ENCODE peak calls at places on chromosome 4, in nine cellular contexts. G is WERI-Rb-1, V is hepatocyte, L is AG09309, T is A673, Z is choroid plexus epithelial cell, P is foreskin fibroblast, S is astrocyte of the cerebellum, N is sigmoid colon. B is an unnamed sample.

GRCh38 chr4:3352918-3353594 is 60.2 kb downstream of the RGS12 start:
- DNase-seq in S (no peak), T (no peak), Z (no peak), L (no peak), N (peak; percentile 18), P (no peak), G (no peak), V (no peak), B (no peak)

GRCh38 chr4:113383111-113383785 is 333.8 kb downstream of the ANK2 start:
- DNase-seq in T (peak; percentile 97), S (peak; percentile 76), N (no peak), G (no peak), P (peak; percentile 84), Z (peak; percentile 63), L (peak; percentile 54), V (no peak), B (no peak)

GRCh38 chr4:114200026-114200425 is 220.6 kb upstream of the ARSJ start:
- DNase-seq in Z (no peak), T (no peak), L (no peak), S (no peak), N (no peak), P (no peak), G (no peak), V (no peak), B (no peak)

GRCh38 chr4:82833696-82834313 is 35.2 kb upstream of the SCD5 start:
- DNase-seq in L (peak; percentile 31), G (no peak), S (peak; percentile 76), T (no peak), P (peak; percentile 85), V (peak; percentile 78), N (no peak), Z (peak; percentile 94), B (peak; percentile 63)

GRCh38 chr4:141815646-141816045 is 179.3 kb downstream of the IL15 start:
- DNase-seq in V (no peak), S (no peak), Z (no peak), L (no peak), T (no peak), G (peak; percentile 40), N (no peak), P (no peak), B (no peak)

GRCh38 chr4:8592366-8593267 is at the start of gene CPZ:
- DNase-seq in V (peak; percentile 74), Z (peak; percentile 55), T (no peak), L (no peak), N (no peak), G (peak; percentile 30), S (no peak), P (peak; percentile 60), B (no peak)

GRCh38 chr4:37463033-37463432 is 218.5 kb downstream of the NWD2 start:
- DNase-seq in G (no peak), P (no peak), L (no peak), S (no peak), N (no peak), T (no peak), Z (no peak), V (no peak), B (no peak)

GRCh38 chr4:173883821-173884220 is 353.8 kb upstream of the HAND2 start:
- DNase-seq in T (peak; percentile 47), P (peak; percentile 17), V (peak; percentile 8), L (no peak), Z (no peak), G (no peak), N (no peak), S (no peak), B (no peak)

GRCh38 chr4:72312032-72312650 is 256.9 kb downstream of the ADAMTS3 start:
- DNase-seq in S (peak; percentile 97), T (peak; percentile 45), Z (peak; percentile 98), G (no peak), L (peak; percentile 91), P (peak; percentile 95), V (peak; percentile 55), N (peak; percentile 89), B (peak; percentile 93)

GRCh38 chr4:187208641-187209040 is 485.0 kb upstream of the FAT1 start:
- DNase-seq in T (no peak), Z (no peak), G (no peak), S (no peak), L (no peak), P (no peak), N (no peak), V (peak; percentile 23), B (no peak)

GRCh38 chr4:27217261-27217769 is 356.7 kb downstream of the STIM2 start:
- DNase-seq in L (peak; percentile 51), S (no peak), V (no peak), T (peak; percentile 50), Z (no peak), P (peak; percentile 90), G (no peak), N (no peak), B (peak; percentile 26)

GRCh38 chr4:71269241-71269640 is 69.6 kb upstream of the SLC4A4 start:
- DNase-seq in Z (no peak), T (no peak), L (no peak), V (no peak), N (no peak), P (no peak), G (no peak), S (no peak), B (no peak)

GRCh38 chr4:71272976-71273375 is 65.8 kb upstream of the SLC4A4 start:
- DNase-seq in N (no peak), L (no peak), G (no peak), V (no peak), T (no peak), Z (no peak), S (no peak), P (no peak), B (no peak)

GRCh38 chr4:71268156-71268555 is 70.7 kb upstream of the SLC4A4 start:
- DNase-seq in N (no peak), L (no peak), G (no peak), S (no peak), P (no peak), T (no peak), Z (no peak), V (no peak), B (no peak)

GRCh38 chr4:71267244-71267643 is 71.6 kb upstream of the SLC4A4 start:
- DNase-seq in L (no peak), V (no peak), Z (no peak), N (no peak), G (no peak), S (no peak), P (no peak), T (no peak), B (no peak)

DNA sequence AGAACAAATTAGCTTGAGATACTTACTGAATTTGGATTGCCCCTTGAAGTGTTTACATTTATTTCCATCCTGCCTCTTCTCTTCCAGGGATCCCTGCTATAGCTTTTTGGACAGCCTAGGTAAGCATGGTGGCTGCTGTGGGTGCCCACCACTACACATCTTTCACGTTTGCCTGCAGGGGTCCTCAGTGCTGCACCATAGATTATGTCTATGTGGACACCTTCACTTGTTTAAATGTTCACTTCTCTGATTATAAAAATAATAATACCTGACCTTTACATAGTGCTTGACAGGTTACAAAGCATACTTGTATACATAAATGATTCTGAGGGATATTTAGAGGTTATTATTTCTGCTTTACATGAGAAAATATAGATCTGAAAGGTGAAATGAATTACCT is 67.9 kb upstream of the SLC4A4 start:
- DNase-seq in V (peak; percentile 46), P (peak; percentile 16), L (no peak), S (no peak), N (no peak), T (peak; percentile 46), Z (peak; percentile 33), G (peak; percentile 48), B (no peak)
- TF ChIP-seq CTCF in V (peak; percentile 51), P (peak; percentile 38), L (peak; percentile 37), S (peak; percentile 47), N (no peak), T (peak; percentile 52), Z (peak; percentile 42), G (peak; percentile 52), B (peak; percentile 63)

GRCh38 chr4:76305033-76305687 is 1.4 kb upstream of the STBD1 start:
- DNase-seq in P (no peak), S (no peak), V (no peak), T (no peak), G (no peak), Z (no peak), N (no peak), L (no peak), B (no peak)
- H3K4me3 ChIP-seq in P (peak overlapping the region; percentile 78), S (peak overlapping the region; percentile 72), V (peak overlapping the region; percentile 77), T (no peak overlapping the region), G (peak overlapping the region; percentile 93), Z (no peak overlapping the region), N (no peak overlapping the region), L (peak overlapping the region; percentile 81), B (peak overlapping the region; percentile 85)

GRCh38 chr4:109978704-109979103 is 66.0 kb downstream of the EGF start:
- DNase-seq in Z (no peak), V (no peak), N (no peak), L (no peak), T (peak; percentile 32), S (peak; percentile 4), P (no peak), G (no peak), B (no peak)
- TF ChIP-seq CTCF in Z (peak; percentile 21), V (no peak), N (no peak), L (no peak), T (peak; percentile 25), S (peak; percentile 16), P (no peak), G (peak; percentile 43), B (peak; percentile 25)

GRCh38 chr4:139279723-139280620 is at the start of gene MGARP:
- DNase-seq in S (no peak), T (peak; percentile 55), V (peak; percentile 28), Z (peak; percentile 28), L (no peak), P (peak; percentile 68), N (no peak), G (no peak), B (no peak)
- H3K4me3 ChIP-seq in S (peak within 1 kb of the TSS; percentile 48), T (peak within 1 kb of the TSS; percentile 57), V (peak within 1 kb of the TSS; percentile 54), Z (peak within 1 kb of the TSS; percentile 66), L (peak within 1 kb of the TSS; percentile 80), P (peak within 1 kb of the TSS; percentile 43), N (peak within 1 kb of the TSS; percentile 29), G (no peak within 1 kb of the TSS), B (peak within 1 kb of the TSS; percentile 61)

GRCh38 chr4:139184129-139184528 is 7.1 kb upstream of the ELF2 start:
- DNase-seq in S (no peak), T (peak; percentile 48), L (no peak), G (no peak), V (peak; percentile 16), P (peak; percentile 71), N (no peak), Z (peak; percentile 85), B (no peak)
- TF ChIP-seq CTCF in S (peak; percentile 5), T (peak; percentile 49), L (peak; percentile 21), G (no peak), V (peak; percentile 37), P (peak; percentile 17), N (no peak), Z (peak; percentile 46), B (peak; percentile 19)